ENCODE peak calls at places on chromosomes 7 and 10, in six cellular contexts. N, K, A, M, P and S are unnamed samples.

GRCh38 chr7:94042381-94042780 is 38.2 kb upstream of the BET1 start:
- DNase-seq in N (no peak), K (no peak), A (no peak), M (no peak), P (no peak), S (no peak)

GRCh38 chr7:47671358-47671757 is 89.4 kb upstream of the TNS3 start:
- DNase-seq in N (no peak), K (no peak), A (no peak), M (no peak), P (no peak), S (no peak)

GRCh38 chr10:30324448-30325110 is 24.5 kb downstream of the MTPAP start:
- DNase-seq in N (no peak), K (no peak), A (no peak), M (no peak), P (no peak), S (no peak)

GRCh38 chr7:155746188-155746587 is 66.1 kb downstream of the SHH start:
- DNase-seq in N (no peak), K (no peak), A (no peak), M (no peak), P (no peak), S (no peak)

GRCh38 chr7:149771199-149771636 is 2.2 kb downstream of the ZNF467 start:
- DNase-seq in N (no peak), K (no peak), A (no peak), M (peak), P (no peak), S (no peak)

GRCh38 chr7:157926521-157927167 is 589.8 kb downstream of the DNAJB6 start:
- DNase-seq in N (no peak), K (no peak), A (no peak), M (no peak), P (no peak), S (no peak)

GRCh38 chr7:131556055-131556911 is at the start of gene PODXL:
- DNase-seq in N (no peak), K (no peak), A (peak), M (peak), P (peak), S (no peak)

GRCh38 chr10:130800281-130800680 is 511.2 kb downstream of the TCERG1L start:
- DNase-seq in N (no peak), K (no peak), A (no peak), M (no peak), P (no peak), S (no peak)

GRCh38 chr10:71597821-71598498 is 121.6 kb downstream of the C10orf105 start:
- DNase-seq in N (no peak), K (no peak), A (no peak), M (no peak), P (no peak), S (no peak)

GRCh38 chr7:101933685-101934084 is 116.3 kb downstream of the CUX1 start:
- DNase-seq in N (no peak), K (no peak), A (no peak), M (no peak), P (no peak), S (no peak)

GRCh38 chr7:90453259-90453891 is 16.1 kb upstream of the PTTG1IP2 start:
- DNase-seq in N (no peak), K (no peak), A (no peak), M (no peak), P (no peak), S (no peak)

GRCh38 chr7:73646785-73647724 is 20.6 kb upstream of the VPS37D start:
- DNase-seq in N (peak), K (no peak), A (no peak), M (no peak), P (no peak), S (no peak)

GRCh38 chr10:30095811-30096422 is 36.5 kb upstream of the JCAD start:
- DNase-seq in N (no peak), K (no peak), A (no peak), M (no peak), P (no peak), S (no peak)

GRCh38 chr7:42144253-42145002 is 92.6 kb downstream of the GLI3 start:
- DNase-seq in N (no peak), K (peak), A (no peak), M (no peak), P (no peak), S (no peak)

GRCh38 chr7:151174246-151175046 is 7.0 kb upstream of the GBX1 start:
- DNase-seq in N (no peak), K (peak), A (no peak), M (no peak), P (no peak), S (no peak)

GRCh38 chr10:77253037-77253436 is 384.6 kb downstream of the KCNMA1 start:
- DNase-seq in N (no peak), K (no peak), A (no peak), M (no peak), P (no peak), S (no peak)

GRCh38 chr10:25169740-25170139 is 5.1 kb upstream of the GPR158 start:
- DNase-seq in N (no peak), K (no peak), A (no peak), M (no peak), P (no peak), S (no peak)

GRCh38 chr10:86389441-86390193 is 23.0 kb upstream of the GRID1 start:
- DNase-seq in N (no peak), K (no peak), A (no peak), M (no peak), P (peak), S (no peak)

GRCh38 chr10:16828731-16829175 is 11.5 kb upstream of the RSU1 start:
- DNase-seq in N (peak), K (peak), A (peak), M (no peak), P (no peak), S (no peak)

GRCh38 chr7:97200043-97200442 is 82.5 kb downstream of the SDHAF3 start:
- DNase-seq in N (no peak), K (no peak), A (no peak), M (no peak), P (no peak), S (no peak)

GRCh38 chr10:129877773-129878371 is 86.2 kb downstream of the EBF3 start:
- DNase-seq in N (no peak), K (no peak), A (peak), M (no peak), P (peak), S (no peak)

GRCh38 chr10:129915526-129916378 is 48.3 kb downstream of the EBF3 start:
- DNase-seq in N (no peak), K (no peak), A (no peak), M (no peak), P (no peak), S (no peak)

GRCh38 chr7:150313870-150314269 is 9.3 kb upstream of the LRRC61 start:
- DNase-seq in N (no peak), K (no peak), A (no peak), M (no peak), P (no peak), S (no peak)